ENCODE peak calls at places on chromosomes 12 and 14, in seven cellular contexts. Y, Q, P, G, E, J and K are unnamed samples.

GRCh38 chr12:64757778-64758177 is 1.4 kb downstream of the GNS start:
- DNase-seq in G (no peak), E (no peak), Q (no peak), Y (no peak), P (no peak), J (no peak), K (no peak)

GRCh38 chr14:68687746-68688145 is 105.1 kb downstream of the ZFP36L1 start:
- DNase-seq in Y (no peak), Q (no peak), E (no peak), J (no peak), P (peak; percentile 81), G (peak; percentile 98), K (peak; percentile 91)

GRCh38 chr14:104929268-104930230 is 4.9 kb downstream of the PLD4 start:
- DNase-seq in P (no peak), Y (no peak), Q (peak; percentile 47), G (no peak), J (no peak), E (no peak), K (no peak)

GRCh38 chr12:100026241-100026640 is 41.5 kb upstream of the ANKS1B start:
- DNase-seq in J (no peak), Q (no peak), P (no peak), G (no peak), Y (no peak), E (no peak), K (no peak)

GRCh38 chr14:100747021-100747586 is 20.4 kb downstream of the DLK1 start:
- DNase-seq in P (peak; percentile 97), Y (peak; percentile 78), G (peak; percentile 98), Q (peak; percentile 34), J (peak; percentile 57), E (no peak), K (peak; percentile 86)

GRCh38 chr14:93538411-93538810 is 107.7 kb downstream of the UNC79 start:
- DNase-seq in Y (no peak), P (no peak), J (no peak), G (peak; percentile 3), E (peak; percentile 14), Q (no peak), K (no peak)

GRCh38 chr12:27006797-27007467 is 7.3 kb downstream of the TM7SF3 start:
- DNase-seq in J (no peak), G (no peak), P (no peak), Y (no peak), Q (no peak), E (no peak), K (no peak)

GRCh38 chr12:3130053-3130805 is 53.0 kb downstream of the TSPAN9 start:
- DNase-seq in J (no peak), P (no peak), G (no peak), Y (no peak), Q (no peak), E (no peak), K (no peak)

GRCh38 chr14:50062438-50063039 is 53.8 kb downstream of the VCPKMT start:
- DNase-seq in Q (no peak), Y (no peak), G (peak; percentile 67), P (no peak), J (no peak), E (peak; percentile 91), K (no peak)

GRCh38 chr14:70648374-70648773 is 6.7 kb downstream of the TTC9 start:
- DNase-seq in E (no peak), P (no peak), G (no peak), J (no peak), Y (no peak), Q (no peak), K (no peak)

GRCh38 chr14:77641534-77642341 is 25.3 kb upstream of the SPTLC2 start:
- DNase-seq in Q (peak; percentile 78), J (peak; percentile 83), P (no peak), G (peak; percentile 68), Y (no peak), E (no peak), K (no peak)

GRCh38 chr14:92610849-92611271 is 97.3 kb downstream of the RIN3 start:
- DNase-seq in Y (no peak), P (no peak), E (no peak), Q (no peak), G (no peak), J (no peak), K (no peak)

GRCh38 chr14:77158175-77158908 is 16.8 kb upstream of the ZDHHC22 start:
- DNase-seq in J (peak; percentile 53), Q (no peak), P (peak; percentile 24), E (no peak), Y (no peak), G (peak; percentile 70), K (peak; percentile 14)

GRCh38 chr14:34213332-34213731 is 248.7 kb downstream of the SPTSSA start:
- DNase-seq in P (no peak), Q (no peak), G (no peak), Y (no peak), E (no peak), J (no peak), K (no peak)

GRCh38 chr12:92953747-92954146 is 24.7 kb upstream of the EEA1 start:
- DNase-seq in E (no peak), P (no peak), Q (no peak), Y (no peak), G (no peak), J (no peak), K (no peak)

GRCh38 chr14:95407342-95407741 is 87.6 kb upstream of the CLMN start:
- DNase-seq in E (no peak), G (no peak), J (no peak), P (no peak), Q (no peak), Y (no peak), K (no peak)

GRCh38 chr12:71795901-71796300 is 41.2 kb downstream of the RAB21 start:
- DNase-seq in J (no peak), Q (no peak), E (no peak), G (no peak), P (no peak), Y (no peak), K (no peak)

GRCh38 chr14:55705651-55706340 is 125.8 kb downstream of the KTN1 start:
- DNase-seq in Q (no peak), J (no peak), P (no peak), G (no peak), E (no peak), Y (no peak), K (no peak)

DNA sequence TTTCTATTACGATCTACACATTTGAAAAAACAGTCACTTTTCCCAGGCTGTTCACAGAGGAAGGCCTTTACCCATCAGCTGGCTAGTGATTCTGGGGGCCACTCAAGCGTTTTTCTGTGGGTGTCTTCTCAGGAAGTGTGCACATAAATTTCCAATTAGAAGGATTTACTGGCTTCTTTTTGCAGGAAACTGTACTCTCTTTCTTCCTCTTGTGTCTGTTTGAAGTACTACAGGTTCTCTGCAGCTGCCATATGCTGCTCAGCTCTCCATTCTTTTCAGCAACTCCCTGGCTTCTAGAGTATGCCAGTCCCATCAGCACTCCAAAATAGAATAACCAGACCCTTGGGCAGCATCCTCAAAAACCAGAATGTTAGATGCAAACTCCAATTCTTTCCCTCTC is 110.4 kb upstream of the NAV3 start:
- DNase-seq in G (no peak), P (no peak), J (no peak), Y (no peak), Q (no peak), E (peak; percentile 15), K (no peak)
- TF ChIP-seq CTCF in G (peak; percentile 44), P (peak; percentile 38), J (no peak), Y (peak; percentile 26), Q (no peak), E (peak; percentile 56), K (peak; percentile 18)

DNA sequence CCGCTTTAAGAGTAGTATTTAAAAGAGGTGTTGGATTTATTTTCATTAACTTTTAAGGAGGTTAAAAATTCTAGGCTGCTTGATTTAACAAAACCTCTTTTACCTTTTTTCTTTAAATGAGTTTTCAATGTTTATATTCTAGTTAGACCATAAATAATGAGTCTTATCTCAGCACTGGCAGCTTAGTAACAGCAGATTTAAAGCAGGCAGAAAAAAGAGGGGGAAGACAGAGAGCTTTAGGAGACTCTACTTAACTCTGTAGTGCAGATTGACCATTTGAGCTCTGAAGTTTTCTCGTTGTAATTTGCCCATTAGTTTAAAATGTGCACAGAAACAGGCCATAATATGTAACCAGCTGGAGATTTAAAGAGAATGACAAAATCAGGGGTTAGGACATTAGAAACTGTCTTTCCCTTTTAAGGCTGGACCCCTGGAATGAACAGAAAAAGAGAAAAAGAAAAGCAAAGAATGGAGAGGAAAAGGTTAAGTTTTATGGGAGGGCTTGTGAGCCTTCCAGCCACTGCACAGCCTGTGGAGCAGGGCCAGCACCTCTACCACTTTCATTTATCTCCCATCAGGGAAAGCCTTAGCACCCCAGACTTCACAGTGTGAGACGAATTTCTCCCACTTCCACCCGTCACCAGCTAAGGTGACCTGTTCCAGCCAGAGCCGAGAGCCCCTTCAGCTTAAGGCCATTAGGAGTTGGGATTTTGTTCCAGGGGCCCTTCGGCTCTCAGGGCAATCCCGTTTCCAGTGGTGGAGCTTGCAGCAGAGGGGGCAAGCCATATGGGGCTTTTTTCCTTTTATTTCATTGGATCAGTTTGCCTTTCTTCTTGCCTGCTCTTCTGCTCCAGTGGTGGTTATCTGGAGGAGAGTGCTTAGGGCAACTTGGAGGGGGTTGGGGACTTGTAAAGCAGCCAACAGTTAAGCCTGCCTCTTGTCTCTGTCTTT is 8.1 kb downstream of the IL22 start:
- DNase-seq in Y (no peak), Q (no peak), P (no peak), G (no peak), J (no peak), E (no peak), K (no peak)
- H3K4me3 ChIP-seq in Y (no peak overlapping the region), Q (no peak overlapping the region), P (no peak overlapping the region), G (no peak overlapping the region), J (peak overlapping the region; percentile 22), E (no peak overlapping the region), K (peak overlapping the region; percentile 26)

GRCh38 chr14:26137161-26137560 is 460.7 kb downstream of the NOVA1 start:
- DNase-seq in Q (no peak), J (no peak), P (no peak), E (no peak), Y (no peak), G (no peak), K (no peak)

DNA sequence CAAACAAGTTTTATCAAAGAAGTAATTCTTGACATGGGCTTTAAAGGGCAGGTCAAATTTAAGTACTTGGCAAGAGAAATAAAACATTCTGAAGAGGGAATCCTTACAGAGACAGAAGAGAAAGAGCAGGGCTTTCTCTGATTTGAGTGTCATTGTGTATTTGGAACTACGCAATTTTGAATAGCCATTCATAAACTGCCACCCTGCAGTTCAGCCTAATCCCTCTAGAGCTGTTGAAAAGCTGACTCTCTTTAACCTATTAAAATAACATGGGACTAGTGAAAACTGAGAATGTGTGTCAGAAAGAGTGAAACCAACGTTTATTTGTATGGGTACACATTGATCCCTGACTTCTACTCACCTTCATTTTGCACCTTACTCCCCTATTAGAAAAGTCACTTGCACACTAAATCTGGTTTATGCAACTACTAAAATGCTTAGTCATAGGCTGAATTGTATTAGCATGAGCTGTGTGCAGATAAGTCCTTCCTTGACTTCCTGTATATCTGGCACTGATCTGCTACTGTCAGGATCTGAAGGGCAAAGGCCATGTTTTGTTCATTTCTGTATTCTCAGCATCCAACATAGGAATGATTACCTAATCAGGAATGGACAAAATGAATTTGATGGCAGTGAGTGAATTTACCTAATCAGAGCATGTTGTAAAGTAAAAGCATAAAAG is 458.9 kb downstream of the NOVA1 start:
- DNase-seq in Y (no peak), G (no peak), E (no peak), J (no peak), Q (no peak), P (no peak), K (no peak)
- TF ChIP-seq CTCF in Y (no peak), G (no peak), E (no peak), J (no peak), Q (no peak), P (no peak), K (no peak)

DNA sequence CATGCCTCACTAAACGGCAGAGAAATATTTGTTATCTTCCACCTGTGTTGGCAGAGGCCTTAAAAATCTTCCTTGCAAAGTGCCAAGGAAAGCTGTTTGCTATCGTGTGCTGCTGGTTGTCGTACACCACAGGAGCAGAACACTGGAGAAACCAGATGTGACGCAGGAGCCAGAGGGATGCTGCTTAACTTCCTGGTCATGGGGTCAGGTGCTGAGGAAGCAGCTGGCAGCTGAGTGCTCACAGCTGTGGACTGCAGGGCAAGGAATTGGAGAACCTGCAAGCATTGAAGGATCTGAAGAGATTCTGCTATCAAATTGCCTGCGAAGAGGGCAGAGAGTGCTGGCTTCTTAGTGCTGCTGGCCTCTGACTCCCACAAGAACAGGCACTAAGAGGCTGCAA is 1323.4 kb downstream of the LRFN5 start:
- DNase-seq in Y (no peak), Q (no peak), J (no peak), G (no peak), P (no peak), E (no peak), K (no peak)
- H3K4me3 ChIP-seq in Y (no peak overlapping the region), Q (no peak overlapping the region), J (no peak overlapping the region), G (no peak overlapping the region), P (no peak overlapping the region), E (no peak overlapping the region), K (no peak overlapping the region)